ENCODE peak calls at places on chromosomes 11 and 22, in six cellular contexts. K is Caki2, U is SJCRH30, H is substantia nigra, M is endodermal cell, C is activated T-cell treated with anti-CD3 and anti-CD28 coated beads for 1 hour. W is an unnamed sample.

GRCh38 chr11:127106142-127106541 is 105.6 kb upstream of the KIRREL3 start:
- DNase-seq in K (no peak), U (peak; percentile 45), H (no peak), M (peak; percentile 71), C (no peak), W (no peak)

GRCh38 chr11:64226507-64227051 is 505 bp downstream of the NUDT22 start:
- DNase-seq in K (peak; percentile 46), U (peak; percentile 67), H (no peak), M (peak; percentile 76), C (peak; percentile 30), W (peak; percentile 85)

GRCh38 chr22:40310081-40310770 is 36.1 kb upstream of the ADSL start:
- DNase-seq in K (no peak), U (no peak), H (no peak), M (peak; percentile 27), C (no peak), W (no peak)

GRCh38 chr11:1091332-1092083 is 16.8 kb downstream of the MUC2 start:
- DNase-seq in K (no peak), U (no peak), H (no peak), M (no peak), C (no peak), W (no peak)

GRCh38 chr11:15747671-15748070 is 608.7 kb downstream of the SOX6 start:
- DNase-seq in K (no peak), U (no peak), H (no peak), M (no peak), C (no peak), W (no peak)

GRCh38 chr11:123083623-123084029 is 21.7 kb upstream of the HSPA8 start:
- DNase-seq in K (peak; percentile 83), U (peak; percentile 76), H (no peak), M (no peak), C (peak; percentile 62), W (no peak)

GRCh38 chr11:75703709-75704237 is 13.9 kb upstream of the MOGAT2 start:
- DNase-seq in K (no peak), U (no peak), H (no peak), M (no peak), C (no peak), W (no peak)

GRCh38 chr22:20212754-20213699 is 55.1 kb downstream of the RTN4R start:
- DNase-seq in K (no peak), U (peak; percentile 29), H (no peak), M (no peak), C (no peak), W (no peak)

GRCh38 chr11:44617671-44618461 is 52.4 kb downstream of the CD82 start:
- DNase-seq in K (no peak), U (no peak), H (no peak), M (peak; percentile 42), C (no peak), W (no peak)

GRCh38 chr11:67345949-67346819 is 7.2 kb downstream of the POLD4 start:
- DNase-seq in K (peak; percentile 81), U (peak; percentile 56), H (no peak), M (peak; percentile 71), C (no peak), W (peak; percentile 67)

GRCh38 chr11:29773656-29774264 is 243.1 kb downstream of the KCNA4 start:
- DNase-seq in K (no peak), U (no peak), H (no peak), M (no peak), C (no peak), W (no peak)

GRCh38 chr11:33687733-33688479 is 12.7 kb downstream of the C11orf91 start:
- DNase-seq in K (peak; percentile 47), U (peak; percentile 86), H (peak; percentile 53), M (peak; percentile 84), C (no peak), W (peak; percentile 74)

GRCh38 chr11:129117595-129118350 is 74.4 kb downstream of the ARHGAP32 start:
- DNase-seq in K (peak; percentile 35), U (peak; percentile 69), H (peak; percentile 14), M (peak; percentile 72), C (peak; percentile 11), W (peak; percentile 58)

GRCh38 chr11:95863486-95864140 is 60.3 kb downstream of the MTMR2 start:
- DNase-seq in K (no peak), U (no peak), H (no peak), M (no peak), C (no peak), W (no peak)

GRCh38 chr22:50579752-50580151 is 1.5 kb upstream of the CPT1B start:
- DNase-seq in K (no peak), U (no peak), H (no peak), M (no peak), C (no peak), W (no peak)

W was measured in GM12865.